ENCODE peak calls at places on chromosomes 2 and 18, in eight cellular contexts. S, F, J, R, X, D, O and K are unnamed samples.
A peak's percentile ranks its signal among the peaks of the same experiment; 100 is the strongest.

GRCh38 chr2:98869868-98870267 is 66.2 kb downstream of the CRACDL start:
- DNase-seq in S (peak; percentile 89), F (no peak), J (no peak), R (no peak), D (no peak), X (no peak), O (no peak), K (no peak)

GRCh38 chr18:31497711-31498449 is at the start of gene DSG2:
- DNase-seq in O (peak; percentile 74), D (peak; percentile 43), S (peak; percentile 95), F (no peak), J (peak; percentile 67), X (peak; percentile 83), R (peak; percentile 90), K (no peak)

GRCh38 chr2:197309369-197310231 is 980 bp downstream of the ANKRD44 start:
- DNase-seq in R (peak; percentile 63), S (no peak), O (no peak), D (no peak), X (no peak), J (peak; percentile 73), F (no peak), K (no peak)

GRCh38 chr18:63890950-63891304 is 3.4 kb downstream of the SERPINB2 start:
- DNase-seq in J (no peak), X (peak; percentile 4), R (no peak), F (no peak), O (no peak), D (peak; percentile 51), S (no peak), K (no peak)

GRCh38 chr2:129460643-129461198 is 518.7 kb upstream of the RAB6C start:
- DNase-seq in X (no peak), O (no peak), F (no peak), S (no peak), J (no peak), R (no peak), D (no peak), K (peak; percentile 79)

GRCh38 chr2:9465170-9465569 is 9.2 kb upstream of the IAH1 start:
- DNase-seq in X (no peak), R (no peak), D (no peak), O (no peak), F (no peak), S (no peak), J (no peak), K (no peak)

GRCh38 chr18:28176933-28177827 is at the start of gene CDH2:
- DNase-seq in D (peak; percentile 77), X (no peak), O (peak; percentile 39), J (peak; percentile 68), R (peak; percentile 86), F (no peak), S (peak; percentile 84), K (no peak)

GRCh38 chr18:79333046-79333445 is 62.7 kb upstream of the NFATC1 start:
- DNase-seq in X (no peak), J (no peak), R (no peak), F (no peak), S (no peak), D (no peak), O (no peak), K (peak; percentile 60)

GRCh38 chr2:191247381-191248057 is 2.3 kb downstream of the MYO1B start:
- DNase-seq in O (no peak), X (peak; percentile 1), J (no peak), S (no peak), R (peak; percentile 21), D (peak; percentile 98), F (no peak), K (no peak)
- TF ChIP-seq POLR2AphosphoS5 in O (no peak), X (no peak), J (no peak), S (peak; percentile 38), R (no peak), D (peak; percentile 64), F (no peak), K (no peak)

GRCh38 chr2:219562049-219563020 is 9.0 kb downstream of the OBSL1 start:
- DNase-seq in F (no peak), J (no peak), X (no peak), D (peak; percentile 64), R (no peak), O (no peak), S (peak; percentile 79), K (no peak)

GRCh38 chr2:219560893-219561178 is 10.5 kb downstream of the OBSL1 start:
- DNase-seq in F (no peak), R (no peak), O (no peak), J (no peak), X (no peak), D (no peak), S (no peak), K (no peak)

GRCh38 chr2:219560037-219560892 is 11.1 kb downstream of the OBSL1 start:
- DNase-seq in R (no peak), F (no peak), S (peak; percentile 60), O (peak; percentile 72), X (no peak), J (no peak), D (no peak), K (no peak)

GRCh38 chr2:219563271-219563928 is 7.9 kb downstream of the OBSL1 start:
- DNase-seq in J (no peak), D (no peak), S (peak; percentile 68), O (no peak), R (no peak), F (no peak), X (no peak), K (no peak)

GRCh38 chr2:219561179-219562048 is 9.9 kb downstream of the OBSL1 start:
- DNase-seq in J (no peak), X (no peak), D (peak; percentile 60), O (no peak), F (no peak), S (no peak), R (peak; percentile 68), K (no peak)
- TF ChIP-seq POLR2AphosphoS5 in J (no peak), X (no peak), D (no peak), O (no peak), F (no peak), S (no peak), R (no peak), K (no peak)

GRCh38 chr2:24657818-24658217 is 135.4 kb downstream of the PTRHD1 start:
- DNase-seq in R (no peak), X (no peak), O (no peak), J (no peak), S (no peak), F (no peak), D (no peak), K (no peak)
- TF ChIP-seq POLR2AphosphoS5 in R (no peak), X (no peak), O (no peak), J (no peak), S (no peak), F (no peak), D (no peak), K (no peak)

DNA sequence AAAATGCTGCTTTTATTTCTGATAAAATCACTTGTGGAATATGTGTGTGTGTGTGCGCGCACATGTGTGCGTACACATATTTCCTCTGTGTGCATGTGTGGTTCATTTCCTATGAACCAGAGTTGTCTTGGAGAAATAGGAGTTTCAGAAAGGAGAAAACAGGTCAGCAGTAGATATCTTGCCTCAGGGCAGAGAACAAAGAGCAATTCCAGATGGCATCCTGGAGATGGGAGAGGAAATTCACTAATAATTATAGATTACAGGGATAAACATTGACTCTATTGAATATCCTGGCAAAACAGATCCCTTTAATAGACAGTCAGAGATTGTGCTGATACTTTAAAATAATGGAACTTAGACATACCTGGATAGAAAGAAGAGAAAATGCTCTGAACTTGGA is 298.0 kb downstream of the TRIB2 start:
- DNase-seq in X (no peak), F (no peak), O (no peak), S (no peak), J (no peak), R (no peak), D (no peak), K (no peak)
- TF ChIP-seq POLR2AphosphoS5 in X (no peak), F (no peak), O (no peak), S (no peak), J (no peak), R (no peak), D (no peak), K (no peak)

GRCh38 chr2:234847639-234848038 is 104.2 kb upstream of the SH3BP4 start:
- DNase-seq in O (no peak), S (no peak), D (no peak), X (no peak), R (no peak), F (no peak), J (no peak), K (no peak)
- TF ChIP-seq POLR2AphosphoS5 in O (no peak), S (no peak), D (no peak), X (no peak), R (no peak), F (no peak), J (no peak), K (no peak)

GRCh38 chr2:18445412-18446320 is 114.8 kb downstream of the RDH14 start:
- DNase-seq in R (no peak), F (no peak), X (no peak), S (no peak), O (no peak), D (no peak), J (peak; percentile 84), K (no peak)
- TF ChIP-seq POLR2AphosphoS5 in R (no peak), F (no peak), X (no peak), S (peak; percentile 32), O (no peak), D (no peak), J (peak; percentile 69), K (no peak)

GRCh38 chr2:217105733-217106649 is 246.1 kb upstream of the TNP1 start:
- DNase-seq in R (peak; percentile 2), S (no peak), O (no peak), X (peak; percentile 73), D (no peak), J (no peak), F (no peak), K (no peak)
- TF ChIP-seq POLR2AphosphoS5 in R (no peak), S (no peak), O (no peak), X (no peak), D (no peak), J (no peak), F (no peak), K (no peak)

GRCh38 chr2:16189019-16189850 is 248.9 kb downstream of the MYCN start:
- DNase-seq in R (no peak), S (no peak), F (no peak), J (no peak), O (no peak), X (no peak), D (no peak), K (no peak)
- TF ChIP-seq POLR2AphosphoS5 in R (no peak), S (no peak), F (no peak), J (no peak), O (no peak), X (no peak), D (no peak), K (no peak)